ENCODE peak calls at places on chromosomes 2 and 18, in four cellular contexts. Z, T, F and G are unnamed samples.

GRCh38 chr18:13221821-13222220 is 3.3 kb downstream of the LDLRAD4 start:
- DNase-seq in Z (peak), T (no peak), F (peak), G (no peak)

GRCh38 chr2:45930396-45930792 is 278.9 kb downstream of the PRKCE start:
- DNase-seq in Z (no peak), T (no peak), F (peak), G (no peak)

GRCh38 chr2:9972621-9973445 is 21.3 kb downstream of the GRHL1 start:
- DNase-seq in Z (no peak), T (no peak), F (peak), G (peak)

GRCh38 chr2:84449055-84449454 is 10.0 kb downstream of the SUCLG1 start:
- DNase-seq in Z (no peak), T (no peak), F (no peak), G (no peak)

GRCh38 chr18:61785588-61785987 is 107.2 kb downstream of the RNF152 start:
- DNase-seq in Z (no peak), T (no peak), F (peak), G (no peak)

GRCh38 chr2:163729874-163730273 is 5.9 kb downstream of the FIGN start:
- DNase-seq in Z (no peak), T (no peak), F (no peak), G (no peak)

GRCh38 chr2:224311226-224311625 is 90.7 kb downstream of the FAM124B start:
- DNase-seq in Z (no peak), T (no peak), F (peak), G (no peak)

GRCh38 chr2:165432234-165432966 is 37.1 kb upstream of the CSRNP3 start:
- DNase-seq in Z (no peak), T (no peak), F (no peak), G (no peak)

GRCh38 chr2:184203661-184204060 is 394.7 kb upstream of the ZNF804A start:
- DNase-seq in Z (no peak), T (no peak), F (no peak), G (no peak)

GRCh38 chr2:29005331-29005730 is 24.2 kb downstream of the TOGARAM2 start:
- DNase-seq in Z (no peak), T (no peak), F (no peak), G (no peak)

GRCh38 chr2:197255550-197255949 is 55.0 kb downstream of the ANKRD44 start:
- DNase-seq in Z (peak), T (peak), F (peak), G (peak)

GRCh38 chr2:207352978-207353377 is 176.8 kb upstream of the CREB1 start:
- DNase-seq in Z (no peak), T (no peak), F (no peak), G (no peak)

GRCh38 chr2:207472343-207473202 is 57.2 kb upstream of the CREB1 start:
- DNase-seq in Z (no peak), T (no peak), F (peak), G (no peak)

GRCh38 chr2:228227466-228227865 is 46.0 kb upstream of the SPHKAP start:
- DNase-seq in Z (no peak), T (no peak), F (no peak), G (no peak)

GRCh38 chr2:195364015-195364965 is 292.7 kb upstream of the SLC39A10 start:
- DNase-seq in Z (no peak), T (no peak), F (peak), G (no peak)

GRCh38 chr2:181037922-181038321 is 57.5 kb downstream of the UBE2E3 start:
- DNase-seq in Z (no peak), T (no peak), F (peak), G (no peak)

GRCh38 chr2:144453039-144453336 is 66.9 kb downstream of the ZEB2 start:
- DNase-seq in Z (no peak), T (no peak), F (peak), G (no peak)

GRCh38 chr2:26606847-26607190 is 34.3 kb downstream of the CIB4 start:
- DNase-seq in Z (peak), T (no peak), F (no peak), G (peak)